ENCODE peak calls at places on chromosomes 11 and 22, in four cellular contexts. D is AG09309, Q is brain microvascular endothelial cell, L is fibroblast of the aortic adventitia. E is an unnamed sample.

GRCh38 chr11:63476618-63477017 is 14.3 kb downstream of the PLAAT5 start:
- DNase-seq in D (no peak), Q (no peak), L (no peak), E (no peak)

GRCh38 chr11:133955091-133955846 is 1.5 kb downstream of the IGSF9B start:
- DNase-seq in D (no peak), Q (no peak), L (no peak), E (no peak)

GRCh38 chr11:116535120-116535519 is 237.7 kb downstream of the BUD13 start:
- DNase-seq in D (no peak), Q (no peak), L (no peak), E (no peak)

GRCh38 chr11:76193219-76193618 is 13.1 kb downstream of the WNT11 start:
- DNase-seq in D (no peak), Q (no peak), L (no peak), E (no peak)

GRCh38 chr11:117037952-117038350 is 60.3 kb downstream of the SIK3 start:
- DNase-seq in D (no peak), Q (no peak), L (no peak), E (no peak)

GRCh38 chr11:130094614-130095013 is 24.9 kb downstream of the APLP2 start:
- DNase-seq in D (no peak), Q (no peak), L (no peak), E (no peak)

GRCh38 chr22:30286813-30287625 is 2.3 kb downstream of the CASTOR1 start:
- DNase-seq in D (no peak), Q (peak), L (peak), E (no peak)

GRCh38 chr11:105856954-105857353 is 165.1 kb downstream of the MSANTD4 start:
- DNase-seq in D (no peak), Q (no peak), L (no peak), E (no peak)

GRCh38 chr22:17471901-17472566 is 91.3 kb upstream of the SLC25A18 start:
- DNase-seq in D (no peak), Q (no peak), L (no peak), E (no peak)

GRCh38 chr22:47630741-47631534 is 868.5 kb downstream of the TBC1D22A start:
- DNase-seq in D (no peak), Q (no peak), L (no peak), E (no peak)

GRCh38 chr11:110497204-110497987 is 67.6 kb downstream of the FDX1 start:
- DNase-seq in D (no peak), Q (no peak), L (peak), E (no peak)

GRCh38 chr11:44208976-44209603 is 100.8 kb downstream of the ALX4 start:
- DNase-seq in D (no peak), Q (no peak), L (no peak), E (peak)

GRCh38 chr11:129846508-129847335 is 31.1 kb downstream of the TMEM45B start:
- DNase-seq in D (peak), Q (peak), L (peak), E (no peak)

GRCh38 chr11:82906236-82906635 is 4.7 kb downstream of the DDIAS start:
- DNase-seq in D (peak), Q (no peak), L (peak), E (no peak)

GRCh38 chr22:19874307-19875060 is 19.8 kb upstream of the GNB1L start:
- DNase-seq in D (no peak), Q (no peak), L (peak), E (no peak)

GRCh38 chr11:30889116-30889765 is 303.1 kb upstream of the MPPED2 start:
- DNase-seq in D (no peak), Q (peak), L (no peak), E (no peak)

DNA sequence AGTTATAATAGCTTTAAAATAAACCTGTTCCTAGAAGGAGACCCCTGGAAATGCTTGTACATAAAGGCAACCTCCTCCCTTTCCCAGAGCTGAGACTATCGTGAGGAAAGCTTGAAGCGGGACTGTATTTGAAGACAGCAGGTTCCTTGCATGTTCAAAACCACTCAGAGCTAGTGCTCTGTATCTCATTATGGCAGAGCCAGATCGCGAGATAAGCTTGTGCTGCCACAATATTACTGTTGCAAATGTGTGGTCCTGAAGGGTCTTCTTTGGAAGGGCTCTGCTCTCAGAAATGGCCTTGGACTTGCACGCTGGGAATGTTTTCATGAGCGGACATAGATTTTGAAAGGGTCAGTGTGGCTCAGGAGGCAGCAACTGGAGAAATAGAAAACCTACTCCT is 168.2 kb downstream of the KIRREL3 start:
- DNase-seq in D (no peak), Q (no peak), L (no peak), E (no peak)
- TF ChIP-seq CTCF in D (no peak), Q (no peak), L (no peak), E (no peak)

GRCh38 chr11:118619444-118620205 is 12.2 kb downstream of the PHLDB1 start:
- DNase-seq in D (peak), Q (peak), L (peak), E (no peak)
- H3K4me3 ChIP-seq in D (no peak), Q (peak), L (peak), E (no peak)

GRCh38 chr11:77473801-77474508 is at the start of gene PAK1:
- DNase-seq in D (no peak), Q (peak), L (peak), E (no peak)
- TF ChIP-seq CTCF in D (no peak), Q (peak), L (peak), E (peak)

GRCh38 chr11:19952101-19952605 is 208.1 kb downstream of the DBX1 start:
- DNase-seq in D (no peak), Q (no peak), L (peak), E (no peak)
- H3K4me3 ChIP-seq in D (no peak), Q (no peak), L (no peak), E (no peak)

GRCh38 chr22:37564111-37564711 is 3.9 kb downstream of the CDC42EP1 start:
- DNase-seq in D (no peak), Q (no peak), L (peak), E (no peak)
- TF ChIP-seq CTCF in D (peak), Q (peak), L (no peak), E (no peak)

GRCh38 chr22:46077669-46078099 is 72.6 kb upstream of the PPARA start:
- DNase-seq in D (no peak), Q (no peak), L (peak), E (no peak)

GRCh38 chr22:46075764-46076531 is 74.4 kb upstream of the PPARA start:
- DNase-seq in D (no peak), Q (no peak), L (peak), E (no peak)

GRCh38 chr22:46078241-46079092 is 71.9 kb upstream of the PPARA start:
- DNase-seq in D (peak), Q (no peak), L (peak), E (peak)

GRCh38 chr22:46074771-46075551 is 75.4 kb upstream of the PPARA start:
- DNase-seq in D (no peak), Q (no peak), L (no peak), E (no peak)

GRCh38 chr22:46076651-46077339 is 73.5 kb upstream of the PPARA start:
- DNase-seq in D (peak), Q (no peak), L (peak), E (no peak)
- H3K4me3 ChIP-seq in D (peak), Q (peak), L (peak), E (peak)

DNA sequence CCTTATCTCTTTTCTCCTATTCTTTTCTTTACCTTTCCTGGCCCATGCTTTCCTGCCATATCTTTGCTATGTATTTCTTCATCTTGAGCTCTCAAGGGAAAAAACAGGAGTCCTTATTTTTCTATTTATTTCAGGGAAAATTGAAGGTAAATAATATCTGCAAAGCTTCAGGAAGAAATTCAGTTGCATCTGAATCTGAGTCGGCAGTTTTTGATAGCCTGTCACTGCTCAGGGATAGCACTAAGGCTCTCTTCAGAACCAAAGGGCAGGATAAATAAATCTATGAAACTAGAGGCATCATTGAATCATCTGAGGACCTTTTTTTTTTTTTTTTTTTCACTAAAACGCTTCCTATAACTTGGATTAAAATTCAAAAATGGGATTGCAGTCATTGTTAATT is 288.9 kb downstream of the TMEM135 start:
- DNase-seq in D (no peak), Q (no peak), L (no peak), E (no peak)
- TF ChIP-seq CTCF in D (no peak), Q (no peak), L (no peak), E (no peak)

DNA sequence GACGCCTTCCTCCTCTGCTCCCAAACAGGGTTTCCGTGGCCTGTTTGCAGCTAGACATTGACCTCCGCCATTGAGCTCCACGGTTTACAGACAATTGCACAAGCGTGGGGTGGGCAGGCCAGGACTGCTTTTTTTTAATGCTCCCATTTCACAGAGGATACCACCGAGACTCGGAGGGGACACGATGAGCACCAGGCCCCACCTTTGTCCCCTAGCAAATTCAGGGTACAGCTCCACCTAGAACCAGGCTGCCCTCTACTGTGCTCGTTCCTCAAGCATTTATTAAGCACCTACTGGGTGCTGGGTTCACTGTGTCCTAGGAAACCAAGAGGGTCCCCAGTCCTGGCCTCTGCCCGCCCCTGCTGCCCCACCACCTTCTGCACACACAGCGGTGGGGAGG is 12.2 kb downstream of the RASD2 start:
- DNase-seq in D (no peak), Q (no peak), L (no peak), E (no peak)
- H3K4me3 ChIP-seq in D (no peak), Q (no peak), L (no peak), E (no peak)

GRCh38 chr11:68950268-68950667 is 30.5 kb downstream of the MRGPRD start:
- DNase-seq in D (no peak), Q (no peak), L (peak), E (no peak)
- TF ChIP-seq CTCF in D (peak), Q (peak), L (peak), E (peak)

GRCh38 chr11:108498816-108499408 is 728 bp upstream of the POGLUT3 start:
- DNase-seq in D (no peak), Q (no peak), L (no peak), E (no peak)

GRCh38 chr11:108494182-108494581 is 4.0 kb downstream of the POGLUT3 start:
- DNase-seq in D (no peak), Q (no peak), L (no peak), E (no peak)

GRCh38 chr11:108498046-108498815 is at the start of gene POGLUT3:
- DNase-seq in D (no peak), Q (peak), L (peak), E (no peak)

GRCh38 chr11:108497317-108498045 is 703 bp downstream of the POGLUT3 start:
- DNase-seq in D (peak), Q (peak), L (peak), E (peak)

GRCh38 chr11:108496643-108497256 is 1.4 kb downstream of the POGLUT3 start:
- DNase-seq in D (no peak), Q (no peak), L (peak), E (peak)
- H3K4me3 ChIP-seq in D (peak), Q (peak), L (peak), E (no peak)